ENCODE peak calls at places on chromosomes 13 and 19, in nine cellular contexts. A is CD8-positive, alpha-beta T cell; K is fibroblast of lung; T is keratinocyte; X is tibial nerve; L is endothelial cell of umbilical vein; D is cardiac muscle cell; V is IMR-90; G is PC-3. P is an unnamed sample. For H3K4me1 and H3K27me3, the result is how much of the 10 kb centered on the place peaks cover.

GRCh38 chr13:99046851-99047250 is 69.0 kb upstream of the DOCK9 start:
- DNase-seq in T (no peak), A (no peak), D (no peak), K (peak), G (no peak), L (no peak), X (no peak), V (no peak), P (no peak)

GRCh38 chr13:27188239-27188638 is 16.6 kb upstream of the USP12 start:
- DNase-seq in T (no peak), D (no peak), V (no peak), G (no peak), X (no peak), A (no peak), K (no peak), L (no peak), P (no peak)

GRCh38 chr13:30181856-30182651 is 125.3 kb downstream of the KATNAL1 start:
- DNase-seq in D (no peak), L (no peak), V (no peak), A (no peak), G (no peak), K (no peak), X (no peak), T (no peak), P (no peak)

GRCh38 chr19:17821190-17821589 is at the start of gene INSL3:
- DNase-seq in X (no peak), V (no peak), D (no peak), A (no peak), L (no peak), K (no peak), T (no peak), G (no peak), P (no peak)

GRCh38 chr13:35810286-35810685 is 320.9 kb downstream of the DCLK1 start:
- DNase-seq in A (no peak), V (no peak), K (no peak), G (no peak), D (no peak), T (no peak), X (no peak), L (no peak), P (no peak)

GRCh38 chr19:39046037-39046821 is 13.9 kb upstream of the FBXO27 start:
- DNase-seq in V (no peak), D (peak), K (no peak), L (no peak), G (peak), T (no peak), A (no peak), X (no peak), P (peak)

GRCh38 chr13:53255795-53256194 is 227.2 kb downstream of the OLFM4 start:
- DNase-seq in A (no peak), V (no peak), L (no peak), K (no peak), G (no peak), X (no peak), D (no peak), T (no peak), P (no peak)

GRCh38 chr13:59641261-59641660 is 522.5 kb downstream of the DIAPH3 start:
- DNase-seq in D (no peak), A (no peak), T (no peak), X (no peak), G (peak), K (no peak), V (no peak), L (no peak), P (no peak)

GRCh38 chr13:41007359-41008118 is 11.6 kb downstream of the ELF1 start:
- DNase-seq in L (no peak), T (no peak), K (peak), G (peak), A (no peak), D (no peak), V (peak), X (no peak), P (no peak)

GRCh38 chr19:28481674-28482073 is 731.3 kb downstream of the UQCRFS1 start:
- DNase-seq in A (no peak), K (no peak), G (no peak), X (no peak), T (no peak), L (no peak), D (no peak), V (no peak), P (no peak)

GRCh38 chr13:76848596-76848995 is 37.6 kb downstream of the KCTD12 start:
- DNase-seq in K (no peak), D (peak), A (no peak), G (no peak), X (no peak), T (no peak), L (no peak), V (peak), P (no peak)

GRCh38 chr19:58003153-58003828 is 671 bp upstream of the ZNF606 start:
- DNase-seq in G (no peak), V (no peak), K (peak), T (no peak), L (no peak), X (no peak), A (no peak), D (no peak), P (no peak)

GRCh38 chr19:32642771-32643170 is 32.2 kb downstream of the ANKRD27 start:
- DNase-seq in G (no peak), L (no peak), K (no peak), T (no peak), D (no peak), A (peak), V (no peak), X (no peak), P (no peak)

GRCh38 chr13:98706446-98707110 is 45.9 kb downstream of the SLC15A1 start:
- DNase-seq in L (no peak), X (no peak), V (peak), G (peak), K (peak), T (no peak), A (no peak), D (peak), P (peak)

GRCh38 chr19:17475541-17476115 is 5.3 kb downstream of the SLC27A1 start:
- DNase-seq in V (peak), K (peak), D (peak), T (no peak), L (no peak), X (peak), G (peak), A (no peak), P (no peak)

GRCh38 chr13:113813070-113813748 is 50.7 kb downstream of the GAS6 start:
- DNase-seq in G (no peak), D (no peak), V (no peak), K (no peak), T (no peak), X (no peak), A (no peak), L (no peak), P (no peak)
- H3K4me1 ChIP-seq in G (under half), D (under half), V (under half), K (under half), T (under half), X (under half), A (under half), L (under half), P (under half)

DNA sequence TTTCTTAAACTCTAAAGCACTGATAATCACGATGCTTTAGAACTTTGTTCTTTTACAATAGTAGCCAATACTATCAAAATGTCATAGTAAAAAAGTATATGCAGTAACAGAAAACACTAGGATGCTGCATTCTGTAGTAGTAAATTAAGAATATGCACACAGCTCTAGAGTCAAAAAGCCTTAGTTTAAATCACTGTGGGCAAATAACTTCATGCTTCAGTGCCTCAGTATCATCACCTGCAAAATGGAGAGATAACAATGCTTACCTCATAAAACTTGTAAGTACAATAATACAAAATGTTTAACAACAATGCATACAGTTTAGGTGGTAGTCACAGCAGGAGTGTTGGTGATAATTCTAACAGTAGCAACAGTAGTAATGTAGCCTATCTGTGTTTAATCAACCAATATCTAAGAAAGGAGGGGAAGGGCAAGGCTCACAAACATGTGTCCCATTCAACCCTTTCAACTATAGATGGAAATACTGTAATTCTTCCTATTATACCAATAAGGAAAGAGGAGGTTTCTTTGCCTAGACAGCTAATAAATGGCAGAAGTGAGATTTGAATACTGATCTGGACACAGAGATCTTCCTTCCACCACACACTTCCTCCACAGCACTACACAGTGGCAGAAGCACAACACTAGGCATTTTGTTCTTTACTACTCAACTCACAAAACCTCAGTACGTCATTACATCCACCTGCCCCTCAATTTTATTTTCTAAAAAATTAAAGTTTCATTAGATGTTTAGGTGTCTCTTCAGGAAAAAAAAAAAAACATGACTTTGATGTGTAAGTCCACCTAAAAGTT is 4.6 kb downstream of the RBM26 start:
- DNase-seq in A (no peak), K (no peak), V (no peak), L (peak), X (no peak), T (no peak), D (no peak), G (no peak), P (no peak)
- TF ChIP-seq CTCF in A (no peak), K (no peak), V (no peak), L (no peak), X (no peak), T (no peak), D (no peak), G (no peak), P (no peak)

GRCh38 chr13:111919826-111920225 is 147.1 kb upstream of the SOX1 start:
- DNase-seq in L (no peak), G (no peak), K (no peak), X (no peak), T (no peak), V (no peak), A (no peak), D (no peak), P (no peak)

GRCh38 chr13:111920932-111921705 is 145.8 kb upstream of the SOX1 start:
- DNase-seq in X (no peak), L (no peak), T (no peak), A (no peak), V (no peak), G (no peak), K (no peak), D (no peak), P (no peak)

GRCh38 chr13:111924676-111925075 is 142.3 kb upstream of the SOX1 start:
- DNase-seq in V (no peak), X (no peak), A (no peak), T (no peak), D (no peak), L (no peak), G (no peak), K (no peak), P (no peak)

GRCh38 chr13:111920306-111920931 is 146.5 kb upstream of the SOX1 start:
- DNase-seq in L (no peak), T (no peak), K (no peak), G (no peak), V (no peak), D (no peak), A (no peak), X (no peak), P (no peak)

GRCh38 chr13:111922086-111922485 is 144.9 kb upstream of the SOX1 start:
- DNase-seq in D (no peak), K (no peak), L (no peak), X (no peak), A (no peak), G (no peak), T (no peak), V (no peak), P (no peak)
- H3K27me3 ChIP-seq in D (under half), K (under half), L (under half), X (under half), A (under half), G (half or more), T (under half), V (under half), P (under half)

DNA sequence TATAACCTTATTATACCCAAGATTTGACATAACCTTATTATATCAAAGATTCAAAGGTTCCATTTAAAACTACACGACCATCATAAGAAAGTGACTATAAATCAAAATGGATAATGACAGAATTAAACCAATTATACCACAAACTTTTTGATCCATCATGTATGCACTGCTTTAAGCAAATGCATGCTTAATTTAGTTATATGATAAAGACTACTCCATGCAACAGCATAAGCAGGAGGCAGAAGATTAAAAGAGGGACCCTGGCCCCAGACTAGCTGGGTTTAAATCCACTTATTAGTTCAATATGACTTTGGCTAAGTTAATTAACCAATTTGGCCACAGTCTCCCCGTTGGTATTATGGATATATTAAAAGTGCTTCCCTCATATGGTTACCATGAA is 11.4 kb downstream of the EFNB2 start:
- DNase-seq in A (no peak), G (no peak), D (no peak), T (no peak), X (no peak), L (no peak), V (no peak), K (no peak), P (no peak)
- H3K4me1 ChIP-seq in A (under half), G (under half), D (under half), T (half or more), X (under half), L (under half), V (under half), K (under half), P (half or more)

GRCh38 chr19:10565567-10566407 is at the start of gene KRI1:
- DNase-seq in V (peak), D (peak), T (peak), L (peak), A (peak), X (peak), K (peak), G (peak), P (peak)
- TF ChIP-seq CTCF in V (peak), D (peak), T (peak), L (peak), A (no peak), X (peak), K (peak), G (no peak), P (peak)

GRCh38 chr19:46646402-46646801 is 10.4 kb upstream of the GNG8 start:
- DNase-seq in V (no peak), L (no peak), G (no peak), T (no peak), D (no peak), X (no peak), K (no peak), A (no peak), P (no peak)
- H3K27me3 ChIP-seq in V (under half), L (under half), G (under half), T (under half), D (under half), X (under half), K (under half), A (under half), P (under half)

GRCh38 chr13:101019126-101019525 is 344.5 kb upstream of the TMTC4 start:
- DNase-seq in A (no peak), T (no peak), L (no peak), G (no peak), V (no peak), D (no peak), K (peak), X (no peak), P (no peak)
- H3K4me1 ChIP-seq in A (under half), T (under half), L (under half), G (under half), V (under half), D (under half), K (under half), X (under half), P (under half)

P was measured in Caco-2.